ENCODE peak calls at places on chromosome 19, in ten cellular contexts. H is NCI-H460; U is lung; A is stimulated activated CD4-positive, alpha-beta T cell treated with anti-CD3 and anti-CD28 coated beads, Interleukin-4, amount 100 ng/mL, for 48 hours; D is activated T-cell treated with anti-CD3 and anti-CD28 coated beads, Interleukin-2, amount 50 U/mL, for 72 hours; M is myocyte; G is T follicular helper cell; N is fibroblast of villous mesenchyme; Q is cardiac muscle cell; X is cerebellum. Z is an unnamed sample.

GRCh38 chr19:47623151-47623920 is 14.4 kb downstream of the BICRA start:
- DNase-seq in H (no peak), U (no peak), A (no peak), D (no peak), M (no peak), G (no peak), N (no peak), Q (no peak), X (no peak), Z (no peak)

GRCh38 chr19:46461537-46461936 is 9.8 kb downstream of the PNMA8A start:
- DNase-seq in H (no peak), U (no peak), A (no peak), D (no peak), M (no peak), G (no peak), N (no peak), Q (no peak), X (no peak), Z (no peak)

GRCh38 chr19:12784394-12784870 is 6.9 kb upstream of the JUNB start:
- DNase-seq in H (no peak), U (no peak), A (no peak), D (peak; percentile 44), M (no peak), G (no peak), N (peak; percentile 63), Q (no peak), X (no peak), Z (no peak)

GRCh38 chr19:35112995-35113693 is 2.5 kb upstream of the FXYD3 start:
- DNase-seq in H (no peak), U (no peak), A (no peak), D (no peak), M (no peak), G (no peak), N (no peak), Q (no peak), X (no peak), Z (no peak)

GRCh38 chr19:7928741-7929701 is 3.1 kb upstream of the CTXN1 start:
- DNase-seq in H (no peak), U (no peak), A (peak; percentile 52), D (peak; percentile 84), M (peak; percentile 56), G (peak; percentile 70), N (peak; percentile 93), Q (peak; percentile 49), X (no peak), Z (no peak)

GRCh38 chr19:41813911-41814310 is 17.5 kb downstream of the CEACAM3 start:
- DNase-seq in H (no peak), U (no peak), A (no peak), D (no peak), M (no peak), G (no peak), N (no peak), Q (no peak), X (no peak), Z (no peak)

GRCh38 chr19:50741179-50741933 is 18.2 kb downstream of the CLEC11A start:
- DNase-seq in H (no peak), U (no peak), A (no peak), D (no peak), M (no peak), G (no peak), N (no peak), Q (no peak), X (no peak), Z (no peak)

GRCh38 chr19:53532362-53532761 is 5.6 kb upstream of the ZNF331 start:
- DNase-seq in H (no peak), U (no peak), A (no peak), D (no peak), M (no peak), G (no peak), N (no peak), Q (no peak), X (no peak), Z (no peak)

GRCh38 chr19:45492137-45492626 is 4.7 kb downstream of the RTN2 start:
- DNase-seq in H (no peak), U (no peak), A (no peak), D (no peak), M (no peak), G (no peak), N (no peak), Q (no peak), X (no peak), Z (no peak)

GRCh38 chr19:32651729-32652140 is 23.2 kb downstream of the ANKRD27 start:
- DNase-seq in H (no peak), U (no peak), A (no peak), D (no peak), M (peak; percentile 31), G (no peak), N (peak; percentile 13), Q (peak; percentile 70), X (peak; percentile 47), Z (no peak)

GRCh38 chr19:5125797-5126497 is 157.0 kb downstream of the KDM4B start:
- DNase-seq in H (no peak), U (no peak), A (no peak), D (no peak), M (no peak), G (no peak), N (peak; percentile 75), Q (peak; percentile 66), X (no peak), Z (no peak)